ENCODE peak calls at places on chromosomes 16 and 17, in nine cellular contexts. W is CD4-positive, alpha-beta T cell; G is heart left ventricle; V is AG04450; A is Karpas-422; I is thyroid gland; S is adrenal gland; N is substantia nigra; Y is esophagus squamous epithelium. F is an unnamed sample.

GRCh38 chr16:65453646-65454045 is 331.8 kb upstream of the CDH11 start:
- DNase-seq in N (no peak), I (no peak), Y (no peak), V (no peak), G (no peak), A (no peak), S (no peak), W (no peak), F (no peak)

GRCh38 chr17:4006745-4007211 is 42.5 kb upstream of the ATP2A3 start:
- DNase-seq in N (no peak), G (no peak), A (no peak), I (no peak), V (no peak), S (no peak), Y (no peak), W (no peak), F (no peak)

GRCh38 chr16:76287466-76287865 is 10.3 kb downstream of the CNTNAP4 start:
- DNase-seq in A (no peak), G (no peak), S (no peak), W (no peak), I (no peak), Y (no peak), V (no peak), N (no peak), F (no peak)

GRCh38 chr16:10037771-10038170 is 144.5 kb downstream of the GRIN2A start:
- DNase-seq in S (no peak), V (no peak), I (no peak), N (no peak), G (no peak), Y (no peak), W (no peak), A (no peak), F (peak; percentile 15)

GRCh38 chr16:46573008-46573833 is 48.0 kb downstream of the SHCBP1 start:
- DNase-seq in W (no peak), I (no peak), N (no peak), A (no peak), G (no peak), Y (no peak), S (no peak), V (no peak), F (peak; percentile 53)

GRCh38 chr16:19153876-19154275 is 14.2 kb upstream of the SYT17 start:
- DNase-seq in A (peak; percentile 75), N (no peak), Y (no peak), W (no peak), S (no peak), V (no peak), G (no peak), I (no peak), F (no peak)

GRCh38 chr16:83701494-83701893 is 106.3 kb upstream of the HSBP1 start:
- DNase-seq in V (peak; percentile 16), W (no peak), Y (no peak), A (peak; percentile 79), N (no peak), S (peak; percentile 38), I (peak; percentile 47), G (no peak), F (peak; percentile 43)

GRCh38 chr17:81419333-81419885 is 24.2 kb downstream of the BAHCC1 start:
- DNase-seq in A (no peak), Y (no peak), N (peak; percentile 26), W (no peak), G (peak; percentile 95), V (peak; percentile 44), S (peak; percentile 75), I (peak; percentile 90), F (peak; percentile 82)

GRCh38 chr17:55056530-55056929 is 88.0 kb downstream of the STXBP4 start:
- DNase-seq in V (no peak), N (no peak), G (no peak), Y (no peak), I (peak; percentile 56), W (no peak), S (no peak), A (no peak), F (no peak)

GRCh38 chr16:62478903-62479458 is 442.7 kb upstream of the CDH8 start:
- DNase-seq in V (no peak), A (no peak), W (no peak), Y (no peak), N (no peak), I (no peak), G (no peak), S (no peak), F (no peak)

GRCh38 chr17:39400547-39401411 is 647 bp downstream of the FBXL20 start:
- DNase-seq in N (peak; percentile 54), V (no peak), S (peak; percentile 37), Y (no peak), G (peak; percentile 62), I (no peak), W (no peak), A (peak; percentile 56), F (peak; percentile 0)

DNA sequence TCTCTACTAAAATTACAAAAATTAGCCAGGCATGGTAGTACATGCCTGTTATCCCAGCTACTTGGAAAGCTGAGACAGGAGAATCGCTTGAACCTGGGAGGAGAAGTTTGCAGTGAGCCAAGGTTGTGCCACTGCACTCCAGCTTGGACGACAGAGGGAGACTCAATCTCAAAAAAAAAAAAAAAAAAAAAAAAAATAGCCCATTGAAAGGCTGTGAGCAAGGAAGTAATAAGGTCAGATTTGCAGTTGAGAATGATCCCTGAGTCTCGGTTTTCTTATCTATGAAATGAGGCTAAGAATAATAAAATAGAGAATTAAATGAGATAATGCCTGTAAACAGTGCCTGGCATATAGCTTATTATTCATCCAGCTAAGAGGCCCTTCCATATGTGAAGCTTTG is 1.3 kb upstream of the PDK2 start:
- DNase-seq in W (no peak), A (no peak), V (no peak), S (no peak), N (no peak), Y (no peak), G (no peak), I (no peak), F (no peak)
- H3K27ac ChIP-seq in W (peak overlapping the region; percentile 83), A (no peak overlapping the region), V (no peak overlapping the region), S (peak overlapping the region; percentile 50), N (peak overlapping the region; percentile 83), Y (peak overlapping the region; percentile 85), G (no peak overlapping the region), I (peak overlapping the region; percentile 17), F (no peak overlapping the region)

GRCh38 chr16:57627184-57627871 is 1.1 kb upstream of the ADGRG1 start:
- DNase-seq in W (no peak), N (no peak), I (peak; percentile 84), V (no peak), A (no peak), S (no peak), G (no peak), Y (no peak), F (peak; percentile 71)
- H3K27ac ChIP-seq in W (no peak overlapping the region), N (peak overlapping the region; percentile 84), I (peak overlapping the region; percentile 99), V (peak overlapping the region; percentile 84), A (no peak overlapping the region), S (no peak overlapping the region), G (peak overlapping the region; percentile 79), Y (peak overlapping the region; percentile 79), F (peak overlapping the region; percentile 65)

GRCh38 chr17:57708401-57708800 is 36.7 kb downstream of the CCDC182 start:
- DNase-seq in S (no peak), I (no peak), G (no peak), V (no peak), Y (no peak), N (no peak), A (no peak), W (no peak), F (no peak)
- H3K27ac ChIP-seq in S (no peak overlapping the region), I (no peak overlapping the region), G (peak overlapping the region; percentile 30), V (no peak overlapping the region), Y (no peak overlapping the region), N (no peak overlapping the region), A (no peak overlapping the region), W (no peak overlapping the region), F (no peak overlapping the region)

DNA sequence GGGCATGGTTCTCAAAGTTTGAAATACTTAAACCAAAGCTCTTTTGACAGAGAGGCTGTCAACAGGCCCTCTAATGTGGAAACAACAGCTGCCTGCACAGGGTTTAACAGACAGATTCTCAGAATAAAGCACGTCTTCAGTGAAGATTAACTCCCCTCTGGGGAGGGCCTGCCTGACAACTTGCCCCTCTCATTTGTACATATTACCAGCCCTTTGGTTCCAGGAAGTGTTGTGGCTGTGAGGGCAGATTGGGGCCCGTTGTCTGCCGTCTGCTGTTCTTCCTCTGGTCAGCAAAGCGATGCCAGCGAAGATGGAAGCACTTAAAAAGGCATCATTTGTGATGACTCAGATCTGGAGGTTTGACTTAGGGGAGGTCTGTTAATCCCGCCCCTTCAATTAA is 177.1 kb upstream of the IRX6 start:
- DNase-seq in S (no peak), W (no peak), A (no peak), N (no peak), G (no peak), Y (no peak), I (no peak), V (no peak), F (no peak)
- H3K27ac ChIP-seq in S (no peak overlapping the region), W (no peak overlapping the region), A (no peak overlapping the region), N (no peak overlapping the region), G (no peak overlapping the region), Y (no peak overlapping the region), I (no peak overlapping the region), V (no peak overlapping the region), F (no peak overlapping the region)

DNA sequence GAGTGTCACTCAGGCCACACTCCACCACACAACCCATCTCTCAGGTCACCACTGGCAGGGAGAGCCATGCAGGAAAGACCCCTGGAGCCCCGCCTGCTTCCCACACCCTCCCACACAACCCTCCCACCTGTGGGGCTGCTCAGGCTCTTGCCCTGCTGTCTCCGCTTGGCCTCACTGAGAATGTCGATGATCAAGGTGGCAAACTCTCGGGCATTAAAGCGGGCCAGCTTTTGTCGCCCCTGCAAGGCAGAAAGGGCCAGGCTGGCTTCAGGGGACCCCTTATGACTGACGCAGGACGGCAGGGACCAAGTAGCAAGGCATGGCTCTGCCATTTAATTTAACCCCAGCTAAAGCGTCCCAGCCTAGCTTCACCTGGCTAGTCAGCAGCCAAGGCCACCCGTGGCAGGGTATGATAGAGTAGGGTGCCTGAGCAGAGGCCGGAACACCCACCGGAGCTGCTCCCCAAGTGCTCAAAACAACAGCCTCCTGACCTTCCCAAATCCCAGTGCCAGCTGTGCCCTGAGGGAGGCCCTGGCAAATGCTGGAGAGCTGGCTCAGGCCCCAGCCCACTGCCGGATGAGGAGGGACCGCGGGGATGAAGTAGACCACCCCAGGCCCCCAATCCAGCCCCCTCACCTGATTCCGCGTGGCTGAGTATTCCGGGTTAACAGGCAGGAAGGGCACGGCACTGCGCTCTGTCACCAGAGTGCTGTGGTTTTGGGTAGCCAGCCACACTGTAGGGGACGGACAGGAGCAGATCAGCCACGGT is 8.7 kb downstream of the TP53I13 start:
- DNase-seq in V (no peak), W (no peak), S (no peak), Y (no peak), G (peak; percentile 42), A (no peak), I (no peak), N (no peak), F (no peak)
- H3K27ac ChIP-seq in V (no peak overlapping the region), W (no peak overlapping the region), S (no peak overlapping the region), Y (no peak overlapping the region), G (no peak overlapping the region), A (no peak overlapping the region), I (no peak overlapping the region), N (peak overlapping the region; percentile 61), F (no peak overlapping the region)

DNA sequence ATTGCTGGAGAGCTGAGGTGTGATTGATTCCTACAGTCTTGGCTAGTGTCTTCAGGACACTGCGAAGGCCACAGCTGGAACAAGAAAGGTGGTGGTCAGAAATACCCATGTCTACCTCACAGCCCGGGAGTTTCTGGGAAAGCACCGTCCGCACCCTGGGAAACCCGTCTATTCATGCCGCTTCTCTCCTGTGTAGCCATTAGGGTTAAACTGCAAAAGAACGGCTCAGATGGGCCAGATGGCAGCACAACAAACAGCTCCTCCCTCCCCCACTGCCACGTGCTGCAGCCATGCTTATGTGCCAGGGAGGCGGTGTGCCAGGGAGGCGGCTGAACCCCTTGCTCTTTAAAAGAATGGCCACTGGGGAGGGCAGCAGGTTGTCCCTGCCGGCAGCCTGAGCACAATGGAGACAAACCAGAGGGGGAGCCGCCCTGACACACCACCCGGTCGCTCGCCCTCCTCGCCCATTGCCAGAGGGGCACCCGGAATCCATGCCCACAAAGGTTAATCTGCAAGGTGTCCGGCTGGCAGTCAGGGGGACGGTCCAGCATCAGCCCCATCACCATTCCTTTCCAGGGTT is 65.2 kb downstream of the CYTH1 start:
- DNase-seq in G (peak; percentile 76), S (peak; percentile 89), Y (no peak), I (peak; percentile 90), V (no peak), W (peak; percentile 50), A (no peak), N (peak; percentile 89), F (no peak)
- H3K27ac ChIP-seq in G (peak overlapping the region; percentile 74), S (no peak overlapping the region), Y (peak overlapping the region; percentile 58), I (peak overlapping the region; percentile 35), V (no peak overlapping the region), W (peak overlapping the region; percentile 42), A (no peak overlapping the region), N (peak overlapping the region; percentile 95), F (no peak overlapping the region)